ENCODE peak calls at places on chromosomes 2 and 18, in ten cellular contexts. P is ovary; Y is uterus; S is HepG2; X is right cardiac atrium; Z is GM23248; T is transverse colon; B is CD8-positive, alpha-beta memory T cell; O is Caco-2; Q is GM12878. K is an unnamed sample. For H3K4me1, the result is how much of the 10 kb centered on the place peaks cover.

GRCh38 chr2:47508641-47509040 is 105.7 kb downstream of the MSH2 start:
- DNase-seq in S (no peak), Q (no peak), P (no peak), T (no peak), B (no peak), X (no peak), Y (no peak), Z (no peak), O (no peak), K (no peak)

GRCh38 chr2:69200107-69200520 is 186.9 kb downstream of the GFPT1 start:
- DNase-seq in Y (peak), Z (peak), O (no peak), Q (no peak), T (peak), P (peak), S (peak), B (no peak), X (no peak), K (no peak)

GRCh38 chr2:224308267-224308911 is 93.5 kb downstream of the FAM124B start:
- DNase-seq in Y (no peak), X (no peak), Z (peak), Q (peak), S (no peak), O (no peak), P (no peak), B (no peak), T (no peak), K (no peak)

GRCh38 chr2:223819891-223820290 is 17.5 kb downstream of the AP1S3 start:
- DNase-seq in Y (no peak), T (no peak), Z (no peak), B (no peak), X (no peak), S (no peak), P (no peak), O (no peak), Q (no peak), K (no peak)

GRCh38 chr2:191228861-191229260 is 16.3 kb upstream of the MYO1B start:
- DNase-seq in T (peak), B (no peak), S (no peak), Y (no peak), O (no peak), Z (no peak), X (peak), Q (no peak), P (no peak), K (peak)

GRCh38 chr2:119455066-119455718 is 23.5 kb downstream of the TMEM37 start:
- DNase-seq in O (no peak), Q (no peak), B (no peak), Y (no peak), Z (no peak), S (no peak), T (no peak), P (no peak), X (no peak), K (no peak)

GRCh38 chr18:49812321-49813070 is 837 bp downstream of the ACAA2 start:
- DNase-seq in Y (no peak), P (no peak), O (no peak), S (no peak), Q (no peak), T (no peak), Z (peak), X (no peak), B (no peak), K (no peak)

GRCh38 chr2:32741575-32741974 is 113.7 kb downstream of the TTC27 start:
- DNase-seq in T (no peak), O (no peak), Q (no peak), P (no peak), B (no peak), Y (no peak), S (no peak), Z (peak), X (no peak), K (no peak)

GRCh38 chr2:28545590-28546195 is 49.8 kb downstream of the PLB1 start:
- DNase-seq in B (peak), Q (no peak), O (peak), Y (no peak), S (peak), X (no peak), Z (no peak), P (no peak), T (peak), K (no peak)

GRCh38 chr18:44568343-44568742 is 112.3 kb upstream of the SETBP1 start:
- DNase-seq in T (no peak), P (no peak), B (no peak), O (no peak), Y (no peak), Z (no peak), X (no peak), Q (no peak), S (no peak), K (no peak)

GRCh38 chr18:13680612-13681011 is 45.7 kb downstream of the FAM210A start:
- DNase-seq in Q (no peak), Y (no peak), O (no peak), B (no peak), X (peak), S (peak), T (no peak), Z (no peak), P (no peak), K (no peak)

GRCh38 chr2:43777306-43777926 is 3.6 kb downstream of the DYNC2LI1 start:
- DNase-seq in S (no peak), P (no peak), X (no peak), Z (no peak), Y (no peak), Q (no peak), T (no peak), B (no peak), O (no peak), K (no peak)

GRCh38 chr2:7611750-7612149 is 694.5 kb downstream of the RNF144A start:
- DNase-seq in Y (no peak), P (no peak), X (no peak), Q (no peak), T (no peak), B (no peak), S (no peak), Z (no peak), O (no peak), K (no peak)

GRCh38 chr2:178767099-178768060 is 39.8 kb downstream of the TTN start:
- DNase-seq in P (no peak), X (no peak), Q (no peak), O (no peak), Z (no peak), S (no peak), B (no peak), T (no peak), Y (no peak), K (peak)

GRCh38 chr18:3982541-3982940 is 472.6 kb downstream of the DLGAP1 start:
- DNase-seq in P (no peak), O (no peak), X (no peak), Q (no peak), T (no peak), Y (no peak), B (no peak), Z (peak), S (no peak), K (no peak)

GRCh38 chr2:238103465-238104070 is 3.4 kb downstream of the ESPNL start:
- DNase-seq in Y (peak), Z (no peak), P (no peak), T (peak), X (no peak), O (no peak), Q (no peak), S (no peak), B (no peak), K (no peak)

GRCh38 chr2:64943387-64944150 is 45.6 kb upstream of the SLC1A4 start:
- DNase-seq in S (peak), O (no peak), Z (peak), Q (no peak), T (no peak), Y (peak), P (peak), B (no peak), X (peak), K (peak)

GRCh38 chr18:3610818-3611217 is 160.8 kb downstream of the TGIF1 start:
- DNase-seq in Q (no peak), Y (no peak), B (no peak), T (no peak), O (no peak), S (no peak), X (no peak), P (no peak), Z (peak), K (no peak)

GRCh38 chr2:178482437-178482836 is 2.2 kb downstream of the PLEKHA3 start:
- DNase-seq in Q (peak), B (no peak), P (no peak), S (no peak), O (no peak), T (no peak), Z (peak), X (no peak), Y (no peak), K (no peak)

GRCh38 chr2:209495855-209496585 is 72.2 kb downstream of the MAP2 start:
- DNase-seq in T (no peak), Q (no peak), B (no peak), O (no peak), P (no peak), Z (peak), S (peak), X (no peak), Y (no peak), K (peak)

GRCh38 chr2:239953418-239954061 is 71.6 kb downstream of the NDUFA10 start:
- DNase-seq in S (no peak), Z (peak), P (peak), O (no peak), X (peak), B (no peak), Q (no peak), T (no peak), Y (peak), K (peak)

GRCh38 chr18:12307871-12308385 is at the start of gene TUBB6:
- DNase-seq in Q (no peak), P (peak), S (no peak), X (peak), B (no peak), O (peak), T (peak), Z (peak), Y (peak), K (peak)

GRCh38 chr18:64027931-64028695 is 58.2 kb downstream of the SERPINB8 start:
- DNase-seq in O (no peak), X (no peak), P (no peak), S (no peak), Y (no peak), T (no peak), Q (peak), B (no peak), Z (no peak), K (no peak)

GRCh38 chr18:12883684-12884520 is at the start of gene PTPN2:
- DNase-seq in S (peak), Y (peak), T (peak), P (peak), B (peak), X (peak), Q (peak), O (peak), Z (peak), K (peak)

GRCh38 chr2:54388093-54388492 is 68.0 kb upstream of the SPTBN1 start:
- DNase-seq in Y (no peak), B (no peak), S (no peak), Z (no peak), T (no peak), P (no peak), X (no peak), Q (no peak), O (no peak), K (no peak)

GRCh38 chr2:153230977-153231376 is 247.6 kb downstream of the RPRM start:
- DNase-seq in Z (no peak), X (no peak), P (no peak), O (no peak), S (no peak), Q (no peak), Y (no peak), T (no peak), B (no peak), K (no peak)

GRCh38 chr2:178283519-178283918 is 89.2 kb downstream of the OSBPL6 start:
- DNase-seq in S (no peak), Y (no peak), T (no peak), Z (no peak), O (no peak), P (no peak), B (no peak), Q (no peak), X (no peak), K (no peak)

GRCh38 chr2:38626326-38627031 is 23.8 kb upstream of the HNRNPLL start:
- DNase-seq in O (no peak), Z (no peak), T (no peak), X (no peak), B (peak), Y (no peak), P (no peak), S (no peak), Q (no peak), K (no peak)

GRCh38 chr2:43196773-43197567 is 29.4 kb downstream of the ZFP36L2 start:
- DNase-seq in B (no peak), Z (peak), P (no peak), Q (no peak), S (no peak), Y (no peak), X (no peak), T (no peak), O (no peak), K (no peak)

GRCh38 chr2:67515021-67515420 is 117.9 kb downstream of the ETAA1 start:
- DNase-seq in Z (peak), Q (no peak), O (no peak), S (no peak), P (no peak), B (no peak), Y (no peak), X (no peak), T (no peak), K (no peak)

GRCh38 chr2:154599189-154599588 is 99.3 kb upstream of the KCNJ3 start:
- DNase-seq in S (no peak), Z (no peak), Q (no peak), Y (no peak), O (no peak), T (no peak), X (no peak), P (no peak), B (no peak), K (no peak)

GRCh38 chr18:79545255-79545654 is 134.3 kb upstream of the CTDP1 start:
- DNase-seq in S (no peak), Y (no peak), Z (no peak), B (no peak), X (peak), T (no peak), Q (no peak), P (no peak), O (no peak), K (no peak)

GRCh38 chr18:23438046-23438377 is 15.1 kb upstream of the RIOK3 start:
- DNase-seq in S (no peak), O (no peak), B (no peak), P (no peak), X (no peak), Z (no peak), T (no peak), Q (no peak), Y (no peak), K (no peak)

GRCh38 chr18:23433360-23433759 is 19.7 kb upstream of the RIOK3 start:
- DNase-seq in Z (peak), T (peak), Q (no peak), P (no peak), S (no peak), O (no peak), Y (no peak), X (peak), B (no peak), K (no peak)

GRCh38 chr18:23442958-23443357 is 10.1 kb upstream of the RIOK3 start:
- DNase-seq in S (no peak), Q (no peak), O (no peak), X (no peak), T (no peak), B (no peak), Z (no peak), P (no peak), Y (no peak), K (no peak)

GRCh38 chr18:23437357-23438045 is 15.6 kb upstream of the RIOK3 start:
- DNase-seq in B (peak), S (peak), T (peak), P (peak), Y (peak), Z (peak), X (peak), O (peak), Q (no peak), K (peak)

GRCh38 chr18:23438608-23439366 is 14.3 kb upstream of the RIOK3 start:
- DNase-seq in B (no peak), X (no peak), T (no peak), O (no peak), Y (no peak), Q (no peak), Z (no peak), P (no peak), S (no peak), K (no peak)
- H3K4me3 ChIP-seq in B (peak), X (no peak), T (no peak), O (no peak), Y (no peak), Q (peak), Z (peak), P (no peak), S (peak), K (peak)

DNA sequence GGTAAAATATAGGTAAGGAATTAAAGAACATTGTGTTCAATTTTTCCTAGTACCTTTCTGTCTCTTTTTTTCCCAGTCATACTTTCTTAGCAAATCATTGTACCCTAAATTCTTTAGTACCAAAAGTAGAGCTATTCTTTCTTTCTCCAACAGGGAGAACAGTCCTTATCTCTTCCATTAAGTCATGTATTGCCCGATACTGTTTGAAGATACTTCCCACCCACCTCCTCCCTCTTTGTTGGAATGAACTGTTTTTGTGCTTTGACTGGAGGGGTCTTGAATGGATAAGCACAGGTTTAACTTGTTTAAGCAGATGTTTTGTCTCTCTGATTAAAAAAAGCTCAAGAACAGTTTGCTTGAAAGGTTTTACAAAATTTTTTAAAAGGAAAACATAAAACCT is 41.3 kb downstream of the RAB10 start:
- DNase-seq in T (no peak), Y (no peak), S (no peak), B (no peak), X (no peak), Z (no peak), P (no peak), Q (no peak), O (no peak), K (no peak)
- H3K4me1 ChIP-seq in T (half or more), Y (under half), S (half or more), B (under half), X (under half), Z (under half), P (under half), Q (under half), O (under half), K (half or more)

DNA sequence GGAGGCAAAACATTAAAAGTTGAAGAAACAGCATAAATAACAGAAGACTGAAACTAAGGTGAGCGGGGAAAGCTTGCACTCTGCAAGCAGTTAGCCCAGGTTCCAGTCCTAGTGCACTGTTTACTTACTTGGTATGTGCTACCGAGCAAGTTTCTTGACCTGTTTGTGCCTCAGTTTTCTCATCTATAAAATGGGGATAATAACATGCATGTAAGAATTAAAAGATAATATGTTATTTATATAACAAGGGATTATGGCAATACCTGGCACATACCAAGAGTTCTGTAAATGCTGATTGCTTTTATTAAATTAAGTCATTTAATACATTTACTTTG is 37.1 kb upstream of the IKZF2 start:
- DNase-seq in P (no peak), S (no peak), O (no peak), T (no peak), Y (no peak), B (no peak), Q (no peak), X (no peak), Z (no peak), K (no peak)
- H3K4me3 ChIP-seq in P (no peak), S (no peak), O (no peak), T (no peak), Y (no peak), B (no peak), Q (no peak), X (no peak), Z (peak), K (no peak)

GRCh38 chr18:59740131-59740530 is 42.9 kb upstream of the CCBE1 start:
- DNase-seq in Y (no peak), Q (no peak), B (no peak), P (no peak), S (no peak), Z (no peak), X (no peak), T (no peak), O (no peak), K (no peak)

GRCh38 chr18:59737776-59738295 is 40.6 kb upstream of the CCBE1 start:
- DNase-seq in S (no peak), B (no peak), O (no peak), Y (no peak), T (no peak), Q (no peak), Z (no peak), P (no peak), X (no peak), K (no peak)

GRCh38 chr18:59733411-59733810 is 36.2 kb upstream of the CCBE1 start:
- DNase-seq in B (no peak), T (no peak), X (no peak), S (no peak), Q (no peak), P (no peak), Z (peak), Y (no peak), O (no peak), K (no peak)

GRCh38 chr18:59735269-59735860 is 38.1 kb upstream of the CCBE1 start:
- DNase-seq in S (no peak), T (no peak), Y (no peak), O (no peak), B (no peak), P (no peak), X (no peak), Z (no peak), Q (no peak), K (no peak)

GRCh38 chr18:59736061-59736460 is 38.8 kb upstream of the CCBE1 start:
- DNase-seq in P (no peak), X (no peak), O (no peak), B (no peak), Z (no peak), T (no peak), S (no peak), Q (no peak), Y (no peak), K (no peak)
- H3K4me1 ChIP-seq in P (under half), X (under half), O (under half), B (under half), Z (under half), T (under half), S (under half), Q (under half), Y (under half), K (under half)

DNA sequence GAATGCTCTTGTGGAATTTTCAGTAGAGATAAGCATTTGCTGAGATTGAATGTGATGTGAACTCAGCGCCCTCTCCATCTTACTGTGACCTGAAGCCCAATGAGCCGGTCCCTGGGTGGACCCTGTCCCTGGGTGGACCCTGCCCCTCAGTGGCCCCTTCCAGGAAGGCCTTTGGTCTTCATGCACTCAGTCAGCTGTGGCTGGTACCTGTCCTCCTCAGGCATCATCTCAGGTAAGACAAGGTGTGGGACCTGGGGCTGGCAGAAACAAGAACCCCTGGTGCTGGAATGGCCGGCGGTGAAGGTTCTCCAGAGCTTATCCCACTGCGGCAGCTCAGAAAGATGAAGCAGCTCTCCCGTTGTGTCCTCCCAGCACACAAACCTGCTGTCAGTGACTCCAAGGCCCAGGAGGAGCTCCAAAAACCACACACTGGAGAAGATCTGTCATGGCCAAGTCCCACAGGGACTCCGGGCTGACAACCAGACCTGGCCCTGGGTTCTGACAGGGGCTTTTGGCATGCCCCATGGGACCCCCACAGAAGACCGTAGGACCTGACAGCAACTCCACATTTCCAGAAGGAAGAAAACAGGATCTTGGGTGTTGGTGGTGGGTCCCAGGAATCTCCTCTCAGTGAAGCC is 275.7 kb upstream of the HS6ST1 start:
- DNase-seq in S (no peak), O (no peak), Z (no peak), Y (no peak), P (no peak), T (no peak), B (no peak), Q (no peak), X (no peak), K (no peak)
- H3K4me3 ChIP-seq in S (peak), O (no peak), Z (no peak), Y (no peak), P (no peak), T (no peak), B (no peak), Q (no peak), X (no peak), K (no peak)

GRCh38 chr2:45115181-45115580 is 105.9 kb upstream of the SIX2 start:
- DNase-seq in B (no peak), P (no peak), O (no peak), Q (no peak), S (no peak), T (no peak), Y (no peak), Z (peak), X (no peak), K (no peak)
- H3K4me1 ChIP-seq in B (under half), P (under half), O (under half), Q (under half), S (under half), T (under half), Y (under half), Z (under half), X (under half), K (under half)

K was measured in heart right ventricle.